ENCODE peak calls at places on chromosome 5, in seven cellular contexts. L is DND-41, F is chondrocyte, U is Calu3, Y is ovary, P is breast epithelium, A is epithelial cell of esophagus. N is an unnamed sample.

GRCh38 chr5:74446673-74447337 is 193.7 kb downstream of the ENC1 start:
- DNase-seq in L (no peak), F (no peak), U (no peak), Y (no peak), P (no peak), A (no peak), N (no peak)

GRCh38 chr5:65721775-65722574 is at the start of the genes NLN and SGTB:
- DNase-seq in L (peak; percentile 85), F (peak; percentile 93), U (peak; percentile 89), Y (peak; percentile 92), P (peak; percentile 73), A (peak; percentile 83), N (peak; percentile 95)

GRCh38 chr5:131994533-131995226 is 16.8 kb downstream of the ACSL6 start:
- DNase-seq in L (peak; percentile 21), F (peak; percentile 71), U (no peak), Y (no peak), P (no peak), A (no peak), N (no peak)

GRCh38 chr5:76718381-76718832 is 2.5 kb downstream of the F2R start:
- DNase-seq in L (no peak), F (no peak), U (no peak), Y (no peak), P (no peak), A (no peak), N (no peak)

GRCh38 chr5:56849671-56850070 is 34.3 kb downstream of the MAP3K1 start:
- DNase-seq in L (no peak), F (no peak), U (no peak), Y (no peak), P (no peak), A (no peak), N (no peak)

GRCh38 chr5:138212828-138213160 is 329 bp downstream of the CDC23 start:
- DNase-seq in L (no peak), F (no peak), U (peak; percentile 7), Y (no peak), P (no peak), A (peak; percentile 33), N (no peak)

GRCh38 chr5:14581333-14581890 is at the start of gene OTULINL:
- DNase-seq in L (peak; percentile 76), F (no peak), U (peak; percentile 91), Y (peak; percentile 93), P (peak; percentile 56), A (peak; percentile 67), N (peak; percentile 93)

GRCh38 chr5:1190915-1191314 is 10.5 kb upstream of the SLC6A19 start:
- DNase-seq in L (no peak), F (peak; percentile 49), U (no peak), Y (no peak), P (no peak), A (no peak), N (no peak)

GRCh38 chr5:149427374-149427773 is 48.3 kb upstream of the IL17B start:
- DNase-seq in L (no peak), F (no peak), U (no peak), Y (no peak), P (no peak), A (no peak), N (no peak)

GRCh38 chr5:149428032-149428431 is 48.9 kb upstream of the IL17B start:
- DNase-seq in L (no peak), F (no peak), U (no peak), Y (no peak), P (no peak), A (no peak), N (no peak)

GRCh38 chr5:149432861-149433462 is 53.9 kb upstream of the IL17B start:
- DNase-seq in L (no peak), F (no peak), U (no peak), Y (peak; percentile 67), P (no peak), A (no peak), N (no peak)

GRCh38 chr5:149432377-149432776 is 53.3 kb upstream of the IL17B start:
- DNase-seq in L (no peak), F (no peak), U (no peak), Y (peak; percentile 59), P (no peak), A (no peak), N (no peak)

DNA sequence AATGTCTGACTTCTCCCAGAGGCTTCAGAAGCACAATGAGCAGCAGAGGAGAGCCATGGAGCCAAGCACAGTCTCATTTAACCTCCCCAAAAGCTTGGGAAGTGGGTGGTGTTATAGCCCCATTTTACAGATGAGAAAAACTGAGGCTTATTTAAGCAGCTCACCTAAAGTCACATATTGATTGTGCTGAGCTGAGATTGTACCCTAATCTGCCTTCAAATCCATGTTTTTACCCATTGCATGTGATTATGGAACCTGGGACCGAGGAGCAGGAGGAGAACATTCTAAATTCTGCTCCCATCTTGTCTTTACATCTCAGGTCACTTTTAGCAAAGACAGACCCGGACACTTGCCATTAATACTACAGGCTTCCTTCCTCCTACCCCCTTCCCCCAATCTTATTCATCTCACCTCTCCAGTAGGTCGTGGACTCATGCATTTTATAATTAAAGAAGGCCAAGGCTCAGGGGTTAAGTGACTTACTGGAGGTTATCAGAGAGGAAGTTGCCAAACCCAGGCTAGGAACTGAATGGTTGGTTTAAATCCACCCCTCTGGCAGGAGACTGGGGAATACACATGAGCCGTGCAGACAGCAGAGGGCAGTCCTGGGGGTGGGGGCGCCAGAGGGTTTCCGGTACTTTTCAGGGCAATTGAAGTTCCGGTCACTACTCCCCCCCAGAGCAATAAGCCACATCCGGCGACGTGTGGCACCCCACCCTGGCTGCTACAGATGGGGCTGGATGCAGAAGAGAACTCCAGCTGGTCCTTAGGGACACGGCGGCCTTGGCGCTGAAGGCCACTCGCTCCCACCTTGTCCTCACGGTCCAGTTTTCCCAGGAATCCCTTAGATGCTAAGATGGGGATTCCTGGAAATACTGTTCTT is 51.0 kb upstream of the IL17B start:
- DNase-seq in L (no peak), F (no peak), U (no peak), Y (peak; percentile 81), P (peak; percentile 68), A (no peak), N (no peak)
- TF ChIP-seq CTCF in L (no peak), F (peak; percentile 53), U (no peak), Y (no peak), P (no peak), A (no peak), N (no peak)

DNA sequence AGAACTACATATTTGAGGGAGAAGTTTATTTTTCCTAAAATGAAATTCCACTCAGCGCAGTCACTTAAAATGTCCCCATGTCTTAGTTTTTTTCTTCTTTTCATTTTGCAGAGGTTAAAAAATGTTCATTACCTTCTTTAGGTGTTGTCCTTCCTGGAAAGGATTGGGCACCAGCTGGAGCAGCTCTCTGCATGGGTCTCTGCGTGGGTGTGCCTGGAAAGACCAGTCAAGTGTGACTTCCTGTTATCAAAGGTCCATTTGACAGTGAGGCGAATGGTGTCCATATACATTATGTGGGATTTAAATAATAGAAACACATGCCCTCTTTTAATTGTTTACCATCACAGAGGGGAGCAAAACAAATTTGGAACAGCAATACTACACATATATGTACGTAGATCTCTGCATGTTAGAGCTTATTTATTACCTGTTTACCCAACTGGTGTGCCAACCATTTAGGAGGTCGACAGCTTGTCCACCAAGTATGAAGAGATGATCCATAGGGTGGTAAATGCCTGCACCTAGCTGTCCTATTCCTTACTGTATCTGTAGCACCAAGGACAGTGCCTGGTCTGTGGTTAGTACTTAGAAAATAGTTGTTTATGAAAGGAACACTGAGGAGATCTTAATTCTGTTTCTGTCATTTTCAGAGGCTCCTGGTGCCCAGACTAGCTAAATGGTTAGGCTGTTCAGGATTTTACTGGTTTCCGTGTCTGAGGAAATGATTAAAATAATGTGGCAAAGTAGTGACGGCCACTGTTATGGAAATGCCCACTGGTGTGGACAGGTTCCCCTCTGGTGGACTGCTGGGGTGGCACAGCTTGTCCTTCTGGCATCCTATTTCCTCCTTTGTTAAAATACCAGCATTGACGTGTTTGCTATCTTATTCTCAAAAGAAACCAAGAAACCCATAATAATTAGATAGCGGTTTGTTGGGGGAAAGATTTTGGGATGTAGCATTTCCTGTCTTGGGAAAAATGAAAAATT is 200.4 kb downstream of the MAST4 start:
- DNase-seq in L (no peak), F (no peak), U (peak; percentile 21), Y (no peak), P (no peak), A (peak; percentile 13), N (no peak)
- TF ChIP-seq CTCF in L (peak; percentile 29), F (peak; percentile 53), U (no peak), Y (no peak), P (no peak), A (no peak), N (no peak)

GRCh38 chr5:179345179-179345428 is 157 bp downstream of the ADAMTS2 start:
- DNase-seq in L (no peak), F (peak; percentile 54), U (no peak), Y (no peak), P (no peak), A (no peak), N (peak; percentile 39)

GRCh38 chr5:179342577-179342976 is 2.7 kb downstream of the ADAMTS2 start:
- DNase-seq in L (no peak), F (peak; percentile 66), U (no peak), Y (peak; percentile 54), P (no peak), A (no peak), N (peak; percentile 47)

GRCh38 chr5:179344301-179345178 is 721 bp downstream of the ADAMTS2 start:
- DNase-seq in L (no peak), F (peak; percentile 90), U (no peak), Y (peak; percentile 63), P (no peak), A (no peak), N (peak; percentile 33)

GRCh38 chr5:179343021-179343781 is 2.1 kb downstream of the ADAMTS2 start:
- DNase-seq in L (no peak), F (peak; percentile 76), U (no peak), Y (no peak), P (no peak), A (no peak), N (no peak)

DNA sequence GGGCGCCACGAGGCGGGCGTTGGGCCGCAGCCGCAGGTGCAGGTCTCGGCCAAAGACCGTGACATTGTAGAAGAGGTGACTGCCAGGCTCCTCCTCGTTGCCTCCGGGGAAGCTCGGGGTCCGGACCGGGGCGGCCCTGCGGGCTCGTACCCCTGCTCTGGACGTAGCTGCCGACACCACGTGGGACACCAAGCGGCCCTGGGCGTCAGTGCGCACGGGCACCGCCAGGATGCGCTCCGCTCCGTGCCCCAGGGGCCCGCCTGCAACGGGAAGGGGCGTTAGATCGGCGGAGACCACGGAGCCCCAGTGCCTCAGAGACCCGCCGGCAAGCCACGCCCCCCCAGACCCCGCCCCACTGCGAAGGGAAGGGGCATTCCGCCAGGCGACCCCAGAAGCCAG is 1.4 kb downstream of the ADAMTS2 start:
- DNase-seq in L (no peak), F (no peak), U (no peak), Y (peak; percentile 74), P (no peak), A (no peak), N (peak; percentile 64)
- TF ChIP-seq CTCF in L (no peak), F (peak; percentile 79), U (no peak), Y (no peak), P (peak; percentile 26), A (no peak), N (peak; percentile 52)

DNA sequence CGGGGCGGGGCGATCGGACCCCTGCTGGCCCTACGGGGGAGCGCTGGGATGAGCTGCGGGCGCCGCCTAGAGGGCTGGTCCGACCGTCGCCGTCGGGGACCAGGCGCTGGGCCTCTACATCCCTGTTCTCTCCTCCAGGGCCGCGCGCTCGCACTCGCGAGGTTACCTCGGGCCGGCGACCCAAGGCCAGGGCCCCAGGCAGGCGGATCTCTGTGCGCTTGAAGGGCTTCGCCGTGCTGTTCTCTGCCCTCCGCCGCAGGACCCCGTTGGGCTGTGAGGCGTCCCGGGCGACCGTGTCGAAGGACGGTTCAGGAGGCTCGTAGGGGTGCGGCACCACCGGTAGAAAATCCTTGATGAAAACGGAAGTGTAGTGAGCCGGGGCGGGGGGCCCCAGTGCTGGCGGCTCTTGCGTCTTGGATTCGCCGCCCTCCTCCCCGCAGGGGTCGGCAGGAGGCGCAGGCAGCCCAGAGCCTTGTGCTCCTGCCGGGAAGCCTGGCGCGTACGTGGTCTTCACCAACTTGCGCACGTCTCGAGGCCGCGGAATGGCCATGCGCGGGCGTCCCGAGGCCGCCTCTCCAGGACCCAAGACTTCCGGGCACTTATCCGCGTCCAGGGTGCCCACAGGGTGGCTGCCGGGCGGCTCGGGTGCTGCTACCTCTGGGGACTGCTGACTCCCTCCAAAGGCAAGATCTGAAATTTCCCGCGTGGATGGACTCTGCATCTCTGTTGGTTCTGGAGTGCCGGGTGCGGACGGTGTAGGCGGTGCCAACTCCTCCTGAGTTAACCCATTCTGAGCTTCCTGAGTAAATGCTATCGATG is 2.0 kb downstream of the PROB1 start:
- DNase-seq in L (peak; percentile 91), F (peak; percentile 92), U (peak; percentile 93), Y (peak; percentile 69), P (no peak), A (peak; percentile 80), N (peak; percentile 85)
- TF ChIP-seq CTCF in L (peak; percentile 84), F (peak; percentile 79), U (peak; percentile 94), Y (peak; percentile 5), P (peak; percentile 46), A (peak; percentile 40), N (peak; percentile 29)